ENCODE peak calls at places on chromosomes 11 and 22, in five cellular contexts. G, U, X, C and N are unnamed samples. For H3K27me3, the result is how much of the 10 kb centered on the place peaks cover.

GRCh38 chr11:91946397-91947090 is 278.1 kb upstream of the FAT3 start:
- DNase-seq in X (no peak), U (no peak), C (no peak), G (no peak), N (no peak)

GRCh38 chr11:108561535-108561991 is 32.0 kb downstream of the EXPH5 start:
- DNase-seq in G (no peak), C (no peak), U (no peak), X (no peak), N (no peak)

GRCh38 chr11:119375629-119376196 is 5.8 kb downstream of the USP2 start:
- DNase-seq in C (no peak), G (no peak), U (peak), X (peak), N (no peak)

GRCh38 chr11:76314741-76315090 is 66.2 kb downstream of the THAP12 start:
- DNase-seq in X (no peak), G (no peak), U (no peak), C (no peak), N (no peak)

GRCh38 chr11:116077092-116077491 is 572.9 kb upstream of the CADM1 start:
- DNase-seq in X (no peak), G (no peak), U (no peak), C (no peak), N (no peak)

GRCh38 chr11:64864473-64865285 is 13.7 kb downstream of the EHD1 start:
- DNase-seq in G (no peak), U (peak), C (no peak), X (peak), N (peak)

GRCh38 chr22:28172948-28173360 is 253.9 kb upstream of the PITPNB start:
- DNase-seq in C (peak), X (no peak), U (no peak), G (peak), N (no peak)

GRCh38 chr11:72045849-72046248 is 34.5 kb downstream of the NUMA1 start:
- DNase-seq in G (no peak), X (no peak), U (no peak), C (no peak), N (no peak)

GRCh38 chr11:28110839-28111235 is 2.6 kb downstream of the METTL15 start:
- DNase-seq in X (no peak), U (no peak), G (peak), C (peak), N (no peak)

GRCh38 chr11:23112390-23112789 is 252.1 kb upstream of the CCDC179 start:
- DNase-seq in G (no peak), C (no peak), X (no peak), U (no peak), N (no peak)

GRCh38 chr11:61962213-61963015 is 5.0 kb downstream of the FTH1 start:
- DNase-seq in U (no peak), G (peak), C (peak), X (no peak), N (no peak)

GRCh38 chr22:41491379-41492100 is 22.6 kb downstream of the ACO2 start:
- DNase-seq in G (no peak), U (no peak), X (no peak), C (no peak), N (no peak)

GRCh38 chr11:69948256-69949141 is 129.3 kb upstream of the FGF3 start:
- DNase-seq in C (peak), U (peak), X (no peak), G (peak), N (no peak)

GRCh38 chr11:120169981-120170698 is 32.2 kb upstream of the TRIM29 start:
- DNase-seq in U (no peak), C (no peak), G (no peak), X (no peak), N (no peak)

GRCh38 chr11:45678962-45679361 is 13.5 kb upstream of the CHST1 start:
- DNase-seq in C (no peak), X (no peak), G (no peak), U (no peak), N (no peak)

GRCh38 chr11:1335811-1336761 is 26.7 kb upstream of the TOLLIP start:
- DNase-seq in C (peak), G (peak), U (peak), X (peak), N (peak)

DNA sequence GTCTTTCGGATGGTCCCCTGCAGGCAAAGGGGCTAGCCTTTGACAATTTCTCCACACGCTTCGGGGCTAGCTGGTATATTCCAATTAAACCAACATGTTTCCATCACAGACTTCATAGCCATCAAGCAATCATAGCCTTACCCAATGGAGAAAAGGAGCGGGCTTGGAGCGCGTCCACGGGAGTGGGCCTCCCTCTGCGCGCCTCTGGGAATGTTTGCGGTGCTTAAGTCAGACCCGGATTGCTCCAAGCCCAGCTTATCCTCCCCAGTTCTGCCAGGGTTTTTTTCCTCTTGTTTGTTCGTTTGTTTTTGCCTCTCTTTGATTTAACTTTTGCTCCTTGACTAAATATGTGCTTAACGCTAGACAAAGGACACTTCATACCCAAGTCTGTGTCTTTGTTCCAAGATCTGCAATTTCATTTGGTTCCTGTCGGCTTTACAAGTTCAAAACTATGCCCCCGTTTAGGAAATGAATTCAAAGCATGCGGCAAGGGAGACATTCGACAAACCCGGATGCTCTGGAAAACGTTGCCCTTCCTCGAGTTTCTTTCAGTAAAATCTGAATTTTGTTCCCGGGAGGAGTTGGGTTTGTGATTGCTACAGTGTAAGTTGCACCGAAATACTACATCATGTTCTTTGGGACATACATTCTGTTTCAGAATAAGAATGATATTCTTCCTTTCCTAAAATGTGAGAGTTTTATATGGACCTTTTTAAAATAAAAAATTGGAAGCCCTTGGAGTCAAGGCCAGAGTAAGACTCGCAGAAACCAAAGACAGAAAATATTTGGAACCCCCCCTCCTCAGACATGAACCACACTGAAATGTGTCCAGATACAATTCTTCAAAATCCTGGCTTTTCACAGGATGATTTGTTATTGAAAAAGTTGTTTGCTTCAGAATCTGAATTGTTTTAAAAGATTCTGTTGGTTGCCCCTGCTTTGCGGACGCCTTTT is 900 bp upstream of the GLB1L2 start:
- DNase-seq in C (no peak), U (no peak), X (no peak), G (peak), N (no peak)
- H3K27me3 ChIP-seq in C (under half), U (under half), X (under half), G (under half), N (under half)

DNA sequence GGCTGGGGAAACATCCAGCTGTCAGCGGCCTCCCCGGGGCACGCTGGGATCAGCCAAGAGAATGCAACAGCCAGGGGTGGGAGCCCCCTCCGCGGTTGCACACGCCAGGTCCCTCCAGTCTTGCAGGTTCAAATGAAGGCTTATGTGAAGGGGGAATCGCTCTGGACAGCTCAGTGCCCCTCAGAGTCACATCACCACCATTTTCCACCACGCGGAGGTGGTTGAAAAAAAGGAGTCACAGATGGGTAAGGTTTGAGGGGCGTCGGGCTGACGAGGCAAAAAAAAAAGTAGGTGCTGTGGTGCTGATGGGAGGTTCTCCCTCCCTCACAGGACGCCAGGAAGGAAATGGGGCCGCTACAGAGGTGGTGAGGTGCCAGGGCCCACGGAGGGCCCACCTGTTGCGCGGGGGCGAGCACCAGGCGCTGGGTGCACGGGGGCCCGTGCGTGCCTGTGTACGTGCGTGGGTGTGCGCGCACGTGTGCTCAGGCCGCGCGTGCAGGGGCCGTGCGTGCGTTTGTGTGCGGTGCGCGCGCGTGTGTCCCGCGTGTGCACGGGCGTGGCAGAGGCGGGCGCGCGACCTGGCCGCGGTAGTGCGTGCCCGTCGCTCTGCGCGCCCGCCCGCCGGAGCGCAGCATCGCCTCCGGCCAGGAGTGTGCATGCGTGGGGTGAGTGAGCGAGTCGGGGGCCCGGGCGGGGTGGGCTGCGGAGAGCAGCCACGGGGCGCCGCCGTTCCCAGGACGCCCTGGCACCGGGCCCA is 3.0 kb downstream of the PDGFB start:
- DNase-seq in U (no peak), G (no peak), C (no peak), X (no peak), N (no peak)
- H3K27me3 ChIP-seq in U (under half), G (under half), C (under half), X (under half), N (half or more)

GRCh38 chr11:109654091-109654490 is 232.1 kb downstream of the C11orf87 start:
- DNase-seq in X (no peak), U (no peak), C (peak), G (no peak), N (no peak)
- H3K27me3 ChIP-seq in X (under half), U (under half), C (under half), G (under half), N (under half)

DNA sequence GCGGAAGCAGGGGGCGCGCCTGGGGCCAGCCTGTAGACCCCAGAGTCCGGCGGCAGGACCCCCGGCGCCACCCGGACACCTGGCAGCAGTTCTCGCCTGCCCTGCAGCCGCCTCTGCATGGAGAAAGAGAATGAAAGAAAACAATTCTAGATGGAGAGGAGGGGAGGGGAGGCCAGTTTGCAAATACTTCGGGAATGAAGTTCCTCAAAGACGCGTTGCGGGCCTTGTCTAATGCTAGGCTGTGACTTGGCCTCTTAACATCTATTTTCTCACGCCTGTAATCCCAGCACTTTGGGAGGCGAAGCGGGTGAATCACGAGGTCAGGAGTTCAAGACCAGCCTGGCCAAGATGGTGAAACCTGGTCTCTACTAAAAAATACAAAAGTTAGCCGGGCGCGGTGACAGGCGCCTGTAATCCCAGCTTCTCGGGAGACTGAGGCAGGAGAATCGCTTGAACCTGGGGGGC is 2.1 kb upstream of the BARX2 start:
- DNase-seq in G (peak), U (no peak), C (peak), X (no peak), N (no peak)
- H3K27me3 ChIP-seq in G (under half), U (under half), C (under half), X (half or more), N (half or more)

GRCh38 chr22:25804676-25805075 is 62.7 kb downstream of the MYO18B start:
- DNase-seq in C (no peak), X (no peak), U (no peak), G (no peak), N (no peak)

GRCh38 chr22:25806579-25806978 is 64.6 kb downstream of the MYO18B start:
- DNase-seq in C (no peak), U (no peak), G (no peak), X (no peak), N (no peak)

GRCh38 chr22:25795437-25795836 is 53.4 kb downstream of the MYO18B start:
- DNase-seq in U (no peak), C (no peak), G (no peak), X (no peak), N (no peak)

GRCh38 chr22:25797891-25798290 is 55.9 kb downstream of the MYO18B start:
- DNase-seq in X (no peak), U (no peak), C (no peak), G (no peak), N (no peak)

DNA sequence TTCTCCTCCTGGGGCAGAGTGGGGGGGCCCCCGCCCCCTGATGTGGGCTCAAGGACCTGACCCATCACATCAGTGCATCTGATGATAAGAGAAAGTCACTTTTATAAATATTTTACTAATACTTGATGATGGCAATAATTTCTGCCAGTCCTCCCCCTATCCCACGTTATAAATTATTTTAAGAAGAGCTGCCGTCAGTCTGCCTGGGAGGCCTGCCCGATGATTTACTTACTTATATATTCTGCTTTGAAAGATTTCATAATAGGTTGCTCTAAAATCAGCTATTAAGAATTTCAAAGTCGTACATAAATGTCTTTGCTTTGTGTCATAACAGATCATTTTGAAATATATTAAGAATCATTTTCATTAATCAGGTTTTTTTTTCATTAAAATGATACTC is 58.8 kb downstream of the MYO18B start:
- DNase-seq in X (no peak), C (no peak), U (no peak), G (no peak), N (no peak)
- H3K27me3 ChIP-seq in X (under half), C (half or more), U (under half), G (under half), N (under half)

GRCh38 chr22:45877036-45877380 is 100.0 kb downstream of the WNT7B start:
- DNase-seq in U (no peak), C (no peak), X (no peak), G (no peak), N (no peak)
- H3K27me3 ChIP-seq in U (under half), C (under half), X (under half), G (under half), N (under half)

GRCh38 chr11:13956988-13957387 is 5.5 kb upstream of the SPON1 start:
- DNase-seq in X (no peak), U (no peak), C (no peak), G (no peak), N (no peak)
- H3K27me3 ChIP-seq in X (under half), U (under half), C (under half), G (under half), N (under half)

GRCh38 chr11:43579171-43579918 is 101.2 kb upstream of the HSD17B12 start:
- DNase-seq in U (no peak), C (no peak), X (no peak), G (no peak), N (no peak)

GRCh38 chr11:43581370-43582023 is 99.0 kb upstream of the HSD17B12 start:
- DNase-seq in X (no peak), C (no peak), U (no peak), G (no peak), N (no peak)

GRCh38 chr11:43580735-43581369 is 99.7 kb upstream of the HSD17B12 start:
- DNase-seq in G (no peak), U (no peak), X (no peak), C (no peak), N (no peak)

GRCh38 chr11:43578346-43579170 is 102.0 kb upstream of the HSD17B12 start:
- DNase-seq in G (no peak), U (no peak), X (no peak), C (no peak), N (no peak)

GRCh38 chr11:43579919-43580276 is 100.6 kb upstream of the HSD17B12 start:
- DNase-seq in C (no peak), X (no peak), U (no peak), G (no peak), N (no peak)
- H3K27me3 ChIP-seq in C (half or more), X (half or more), U (under half), G (under half), N (half or more)

GRCh38 chr11:111542606-111543275 is 2.2 kb downstream of the LAYN start:
- DNase-seq in U (no peak), G (no peak), X (no peak), C (peak), N (no peak)
- H3K27me3 ChIP-seq in U (under half), G (under half), X (under half), C (under half), N (under half)